ENCODE peak calls at places on chromosomes 7 and 10, in nine cellular contexts. H is T-helper 2 cell; G is Right ventricle myocardium superior; S is NCI-H1092; K is IMR-90; O is NCI-H1417; W is CD4-positive, alpha-beta memory T cell; B is amygdala; J is left cardiac atrium. I is an unnamed sample.

GRCh38 chr7:151115836-151116418 is 29.7 kb downstream of the AGAP3 start:
- DNase-seq in H (no peak), G (no peak), S (no peak), K (no peak), O (no peak), W (no peak), B (no peak), J (peak; percentile 26), I (peak; percentile 94)

GRCh38 chr10:50520115-50520514 is 103.6 kb downstream of the SGMS1 start:
- DNase-seq in H (no peak), G (no peak), S (no peak), K (no peak), O (no peak), W (no peak), B (no peak), J (no peak), I (no peak)

GRCh38 chr7:69781412-69781846 is 183.2 kb downstream of the AUTS2 start:
- DNase-seq in H (no peak), G (peak; percentile 51), S (no peak), K (no peak), O (peak; percentile 76), W (no peak), B (no peak), J (peak; percentile 62), I (no peak)

GRCh38 chr7:102306916-102307677 is 20.4 kb downstream of the SH2B2 start:
- DNase-seq in H (no peak), G (peak; percentile 69), S (no peak), K (peak; percentile 78), O (peak; percentile 62), W (no peak), B (peak; percentile 43), J (peak; percentile 59), I (peak; percentile 83)

GRCh38 chr10:14683246-14683645 is 91.5 kb downstream of the FAM107B start:
- DNase-seq in H (no peak), G (no peak), S (no peak), K (peak; percentile 32), O (no peak), W (no peak), B (no peak), J (no peak), I (no peak)

GRCh38 chr10:33174674-33175073 is 159.8 kb downstream of the NRP1 start:
- DNase-seq in H (no peak), G (no peak), S (no peak), K (peak; percentile 36), O (no peak), W (no peak), B (no peak), J (no peak), I (no peak)

GRCh38 chr7:33678675-33679335 is 226.5 kb upstream of the BMPER start:
- DNase-seq in H (no peak), G (no peak), S (no peak), K (no peak), O (no peak), W (no peak), B (no peak), J (no peak), I (no peak)

GRCh38 chr10:59877191-59877671 is 29.1 kb downstream of the CCDC6 start:
- DNase-seq in H (no peak), G (no peak), S (no peak), K (peak; percentile 78), O (no peak), W (no peak), B (no peak), J (no peak), I (no peak)

GRCh38 chr10:117934477-117934876 is 112.3 kb downstream of the RAB11FIP2 start:
- DNase-seq in H (no peak), G (no peak), S (no peak), K (no peak), O (peak; percentile 48), W (no peak), B (no peak), J (no peak), I (no peak)

GRCh38 chr7:158265743-158266080 is 321.9 kb downstream of the PTPRN2 start:
- DNase-seq in H (no peak), G (peak; percentile 10), S (no peak), K (no peak), O (no peak), W (no peak), B (no peak), J (no peak), I (peak; percentile 31)

GRCh38 chr10:116621476-116621875 is 723 bp downstream of the PNLIPRP2 start:
- DNase-seq in H (no peak), G (no peak), S (no peak), K (no peak), O (no peak), W (no peak), B (no peak), J (no peak), I (no peak)

GRCh38 chr10:91380873-91381561 is 29.1 kb upstream of the HECTD2 start:
- DNase-seq in H (no peak), G (no peak), S (no peak), K (no peak), O (peak; percentile 18), W (no peak), B (no peak), J (peak; percentile 36), I (no peak)

GRCh38 chr7:134046594-134047128 is 80.5 kb upstream of the LRGUK start:
- DNase-seq in H (no peak), G (no peak), S (no peak), K (no peak), O (no peak), W (no peak), B (no peak), J (no peak), I (no peak)

GRCh38 chr7:47088329-47089067 is 493.4 kb downstream of the TNS3 start:
- DNase-seq in H (no peak), G (peak; percentile 72), S (peak; percentile 28), K (peak; percentile 67), O (peak; percentile 64), W (peak; percentile 5), B (no peak), J (peak; percentile 67), I (peak; percentile 71)

GRCh38 chr7:108330237-108330636 is 126.0 kb downstream of the NRCAM start:
- DNase-seq in H (no peak), G (no peak), S (no peak), K (no peak), O (no peak), W (no peak), B (no peak), J (no peak), I (no peak)

GRCh38 chr7:142891490-142892082 is 6.0 kb upstream of the TRPV6 start:
- DNase-seq in H (no peak), G (no peak), S (no peak), K (no peak), O (no peak), W (no peak), B (no peak), J (no peak), I (no peak)

GRCh38 chr7:70316745-70317144 is 718.5 kb downstream of the AUTS2 start:
- DNase-seq in H (peak; percentile 36), G (no peak), S (no peak), K (no peak), O (no peak), W (peak; percentile 39), B (no peak), J (peak; percentile 18), I (no peak)

GRCh38 chr7:73429218-73429617 is 4.4 kb upstream of the FZD9 start:
- DNase-seq in H (no peak), G (no peak), S (peak; percentile 96), K (peak; percentile 38), O (peak; percentile 90), W (no peak), B (no peak), J (no peak), I (no peak)

GRCh38 chr10:117374506-117375359 is 507 bp downstream of the PDZD8 start:
- DNase-seq in H (peak; percentile 17), G (peak; percentile 54), S (no peak), K (peak; percentile 46), O (peak; percentile 76), W (peak; percentile 28), B (no peak), J (peak; percentile 68), I (peak; percentile 77)

GRCh38 chr10:7370511-7370910 is 40.3 kb downstream of the SFMBT2 start:
- DNase-seq in H (no peak), G (no peak), S (no peak), K (no peak), O (no peak), W (no peak), B (no peak), J (no peak), I (no peak)

GRCh38 chr10:124403548-124403947 is 15.2 kb downstream of the OAT start:
- DNase-seq in H (peak; percentile 31), G (no peak), S (peak; percentile 61), K (peak; percentile 81), O (peak; percentile 79), W (peak; percentile 68), B (no peak), J (peak; percentile 34), I (no peak)

GRCh38 chr7:142807855-142808460 is 37.2 kb downstream of the PRSS2 start:
- DNase-seq in H (peak; percentile 73), G (no peak), S (no peak), K (peak; percentile 15), O (no peak), W (peak; percentile 58), B (no peak), J (no peak), I (no peak)

GRCh38 chr7:41241641-41242040 is 461.2 kb downstream of the INHBA start:
- DNase-seq in H (no peak), G (no peak), S (no peak), K (no peak), O (no peak), W (no peak), B (no peak), J (no peak), I (no peak)